ENCODE peak calls at places on chromosomes 12 and 14, in four cellular contexts. V is fibroblast of pulmonary artery, L is iPS-NIHi11, U is sigmoid colon. I is an unnamed sample.

GRCh38 chr12:12901158-12901791 is 9.9 kb downstream of the GPRC5A start:
- DNase-seq in V (peak), L (no peak), U (peak), I (no peak)

GRCh38 chr12:114041590-114041989 is 75.5 kb upstream of the RBM19 start:
- DNase-seq in V (no peak), L (no peak), U (no peak), I (no peak)

GRCh38 chr12:19895609-19896008 is 456.3 kb downstream of the AEBP2 start:
- DNase-seq in V (no peak), L (no peak), U (no peak), I (no peak)

GRCh38 chr12:125528300-125528699 is 463.1 kb downstream of the AACS start:
- DNase-seq in V (no peak), L (peak), U (no peak), I (no peak)

GRCh38 chr14:74515891-74516412 is 22.4 kb downstream of the ISCA2 start:
- DNase-seq in V (no peak), L (no peak), U (peak), I (no peak)

GRCh38 chr14:51104467-51104866 is 9.6 kb upstream of the TRIM9 start:
- DNase-seq in V (no peak), L (no peak), U (no peak), I (no peak)

GRCh38 chr12:122437656-122438121 is 15.2 kb upstream of the CLIP1 start:
- DNase-seq in V (peak), L (no peak), U (peak), I (no peak)

GRCh38 chr12:130428116-130428515 is 90.4 kb downstream of the PIWIL1 start:
- DNase-seq in V (no peak), L (no peak), U (peak), I (no peak)

GRCh38 chr12:75585309-75585708 is 73.9 kb upstream of the KRR1 start:
- DNase-seq in V (peak), L (no peak), U (no peak), I (no peak)

GRCh38 chr12:96338852-96339478 is 61.3 kb downstream of the CDK17 start:
- DNase-seq in V (no peak), L (no peak), U (no peak), I (no peak)

GRCh38 chr14:53982546-53982945 is 25.9 kb upstream of the BMP4 start:
- DNase-seq in V (no peak), L (no peak), U (no peak), I (no peak)

GRCh38 chr14:54200726-54201125 is 196.1 kb upstream of the CDKN3 start:
- DNase-seq in V (no peak), L (no peak), U (no peak), I (no peak)

GRCh38 chr14:75280831-75281690 is 2.4 kb downstream of the FOS start:
- DNase-seq in V (peak), L (no peak), U (peak), I (peak)

GRCh38 chr12:19898009-19898408 is 458.7 kb downstream of the AEBP2 start:
- DNase-seq in V (no peak), L (no peak), U (no peak), I (no peak)

GRCh38 chr12:96193725-96194571 is at the start of gene ELK3:
- DNase-seq in V (peak), L (peak), U (peak), I (peak)

GRCh38 chr12:108634225-108634795 is 616 bp upstream of the SELPLG start:
- DNase-seq in V (no peak), L (no peak), U (no peak), I (peak)

GRCh38 chr14:26286066-26286791 is 311.6 kb downstream of the NOVA1 start:
- DNase-seq in V (peak), L (no peak), U (no peak), I (no peak)

GRCh38 chr12:91272456-91273063 is 89.9 kb upstream of the DCN start:
- DNase-seq in V (peak), L (peak), U (peak), I (no peak)

GRCh38 chr14:34781242-34781641 is 66.8 kb upstream of the CFL2 start:
- DNase-seq in V (peak), L (no peak), U (no peak), I (no peak)

GRCh38 chr12:38508246-38508645 is 191.7 kb downstream of the ALG10B start:
- DNase-seq in V (no peak), L (no peak), U (no peak), I (no peak)

GRCh38 chr12:130526813-130527212 is 189.1 kb downstream of the PIWIL1 start:
- DNase-seq in V (no peak), L (peak), U (no peak), I (no peak)

GRCh38 chr14:31388687-31389413 is 31.5 kb downstream of the HEATR5A start:
- DNase-seq in V (peak), L (no peak), U (no peak), I (no peak)

GRCh38 chr12:27467641-27468040 is 21.1 kb downstream of the SMCO2 start:
- DNase-seq in V (no peak), L (no peak), U (no peak), I (no peak)

GRCh38 chr14:91249841-91250616 is 5.5 kb upstream of the GPR68 start:
- DNase-seq in V (no peak), L (peak), U (no peak), I (peak)

GRCh38 chr12:106125351-106126085 is 13.2 kb downstream of the NUAK1 start:
- DNase-seq in V (no peak), L (no peak), U (peak), I (no peak)

GRCh38 chr12:51326762-51327439 is 2.9 kb upstream of the BIN2 start:
- DNase-seq in V (peak), L (no peak), U (no peak), I (no peak)

GRCh38 chr12:51914034-51914923 is 7.0 kb downstream of the ACVRL1 start:
- DNase-seq in V (no peak), L (no peak), U (peak), I (no peak)

GRCh38 chr12:122420471-122421262 is 1.8 kb downstream of the CLIP1 start:
- DNase-seq in V (no peak), L (no peak), U (peak), I (no peak)

GRCh38 chr12:67772276-67773169 is 124.0 kb downstream of the DYRK2 start:
- DNase-seq in V (peak), L (peak), U (peak), I (no peak)